ENCODE peak calls at places on chromosomes 1 and 21, in four cellular contexts. Q is GM13976; E is stimulated activated CD8-positive, alpha-beta memory T cell treated with anti-CD3 and anti-CD28 coated beads, Interleukin-7, amount 100 ng/mL, for 24 hours; L is fibroblast of mammary gland. F is an unnamed sample.
A peak's percentile ranks its signal among the peaks of the same experiment; 100 is the strongest.

GRCh38 chr1:209103135-209103534 is 480.4 kb upstream of the CAMK1G start:
- DNase-seq in L (no peak), Q (peak; percentile 28), E (no peak), F (no peak)

GRCh38 chr1:224700915-224701531 is 84.9 kb downstream of the CNIH3 start:
- DNase-seq in E (no peak), L (peak; percentile 42), Q (peak; percentile 57), F (peak; percentile 25)

GRCh38 chr1:2530501-2531361 is 668 bp upstream of the HES5 start:
- DNase-seq in Q (no peak), L (no peak), E (no peak), F (no peak)

GRCh38 chr1:4045397-4046010 is 145.4 kb upstream of the C1orf174 start:
- DNase-seq in Q (no peak), E (no peak), L (no peak), F (no peak)

GRCh38 chr1:244796719-244797406 is 38.6 kb upstream of the COX20 start:
- DNase-seq in Q (peak; percentile 57), L (peak; percentile 71), E (peak; percentile 19), F (peak; percentile 84)

GRCh38 chr1:42146916-42147320 is 6.3 kb upstream of the GUCA2B start:
- DNase-seq in Q (peak; percentile 85), E (peak; percentile 38), L (peak; percentile 48), F (peak; percentile 67)

GRCh38 chr21:15592271-15592860 is 137.4 kb upstream of the USP25 start:
- DNase-seq in E (no peak), L (peak; percentile 64), Q (peak; percentile 36), F (peak; percentile 79)

GRCh38 chr1:27343639-27344025 is 1.8 kb downstream of the SYTL1 start:
- DNase-seq in E (no peak), Q (no peak), L (no peak), F (no peak)

GRCh38 chr1:29324771-29325351 is 88.5 kb downstream of the PTPRU start:
- DNase-seq in E (no peak), L (no peak), Q (no peak), F (no peak)

GRCh38 chr1:43251024-43251423 is 18.8 kb upstream of the TMEM125 start:
- DNase-seq in L (no peak), Q (no peak), E (no peak), F (no peak)

GRCh38 chr21:15761508-15762100 is 31.8 kb downstream of the USP25 start:
- DNase-seq in L (no peak), E (no peak), Q (no peak), F (no peak)

GRCh38 chr21:23601549-23601948 is 2005.7 kb downstream of the MRPL39 start:
- DNase-seq in Q (no peak), E (no peak), L (no peak), F (no peak)

GRCh38 chr1:153771841-153772593 is 3.2 kb upstream of the SLC27A3 start:
- DNase-seq in Q (no peak), L (no peak), E (no peak), F (no peak)

GRCh38 chr21:45615145-45615711 is 28.3 kb upstream of the PCBP3 start:
- DNase-seq in L (peak; percentile 80), Q (peak; percentile 84), E (peak; percentile 59), F (peak; percentile 41)

GRCh38 chr1:156910309-156910782 is 10.1 kb upstream of the LRRC71 start:
- DNase-seq in Q (peak; percentile 88), E (peak; percentile 33), L (no peak), F (peak; percentile 26)

GRCh38 chr1:108878678-108879077 is 1.9 kb downstream of the GPSM2 start:
- DNase-seq in L (peak; percentile 47), E (no peak), Q (no peak), F (no peak)

GRCh38 chr1:44031900-44032817 is 897 bp upstream of the SLC6A9 start:
- DNase-seq in E (no peak), L (no peak), Q (no peak), F (no peak)

GRCh38 chr1:121516279-121516967 is 331.6 kb downstream of the SRGAP2C start:
- DNase-seq in E (no peak), Q (no peak), L (no peak), F (no peak)

GRCh38 chr1:104856091-104856490 is 1106.4 kb downstream of the AMY1C start:
- DNase-seq in L (no peak), E (no peak), Q (no peak), F (no peak)

GRCh38 chr1:91774520-91775203 is 111.3 kb downstream of the TGFBR3 start:
- DNase-seq in L (peak; percentile 92), Q (no peak), E (no peak), F (peak; percentile 51)

GRCh38 chr1:225426395-225427248 is 1.2 kb downstream of the LBR start:
- DNase-seq in E (no peak), Q (peak; percentile 44), L (peak; percentile 42), F (peak; percentile 39)

GRCh38 chr1:47198214-47198613 is 8.4 kb upstream of the PDZK1IP1 start:
- DNase-seq in Q (no peak), L (no peak), E (no peak), F (no peak)

GRCh38 chr1:14486401-14487110 is 111.9 kb upstream of the KAZN start:
- DNase-seq in L (peak; percentile 95), E (no peak), Q (no peak), F (peak; percentile 71)

GRCh38 chr1:19949016-19949415 is 25.6 kb upstream of the PLA2G2E start:
- DNase-seq in E (no peak), Q (no peak), L (peak; percentile 81), F (peak; percentile 76)

GRCh38 chr1:54290443-54291184 is 90.6 kb downstream of the MRPL37 start:
- DNase-seq in Q (no peak), L (peak; percentile 39), E (no peak), F (peak; percentile 29)

GRCh38 chr1:41394918-41395598 is 33.8 kb downstream of the FOXO6 start:
- DNase-seq in Q (no peak), L (no peak), E (no peak), F (no peak)

GRCh38 chr1:201707027-201707426 is 121.9 kb upstream of the IPO9 start:
- DNase-seq in L (no peak), E (no peak), Q (no peak), F (no peak)

GRCh38 chr1:92623187-92623778 is 136.6 kb upstream of the GFI1 start:
- DNase-seq in E (no peak), L (peak; percentile 33), Q (no peak), F (peak; percentile 43)

GRCh38 chr1:30345525-30346145 is 377.8 kb downstream of the MATN1 start:
- DNase-seq in Q (no peak), E (no peak), L (no peak), F (no peak)

GRCh38 chr1:116261227-116261626 is 111.8 kb upstream of the ATP1A1 start:
- DNase-seq in L (peak; percentile 2), Q (no peak), E (no peak), F (peak; percentile 14)

GRCh38 chr1:68308034-68308433 is 75.7 kb upstream of the WLS start:
- DNase-seq in L (no peak), Q (no peak), E (no peak), F (no peak)

GRCh38 chr1:245142171-245142798 is 12.5 kb upstream of the KIF26B start:
- DNase-seq in L (no peak), E (no peak), Q (no peak), F (no peak)

GRCh38 chr1:71592646-71593274 is 511.9 kb upstream of the ZRANB2 start:
- DNase-seq in E (no peak), Q (no peak), L (no peak), F (peak; percentile 17)

GRCh38 chr1:158068918-158069317 is 75.5 kb downstream of the KIRREL1 start:
- DNase-seq in L (no peak), Q (no peak), E (no peak), F (no peak)

GRCh38 chr1:105909811-105910210 is 1146.7 kb upstream of the PRMT6 start:
- DNase-seq in L (no peak), E (no peak), Q (no peak), F (no peak)

GRCh38 chr1:206757524-206758266 is 12.9 kb upstream of the IL19 start:
- DNase-seq in E (no peak), Q (no peak), L (no peak), F (no peak)